ENCODE peak calls at places on chromosome 16, in nine cellular contexts. C is prostate gland, D is hepatocyte, U is A673, A is dorsolateral prefrontal cortex, B is fibroblast of pulmonary artery, N is HAP-1, F is NT2/D1, L is adipocyte. T is an unnamed sample.

GRCh38 chr16:10941127-10941933 is 938 bp downstream of the DEXI start:
- DNase-seq in C (no peak), D (no peak), N (no peak), L (peak), B (no peak), F (no peak), A (no peak), U (no peak), T (no peak)

GRCh38 chr16:69626256-69626655 is 60.5 kb downstream of the NFAT5 start:
- DNase-seq in F (no peak), C (no peak), D (no peak), L (peak), U (no peak), B (peak), A (no peak), N (no peak), T (no peak)

GRCh38 chr16:9049241-9049640 is 42.2 kb upstream of the HAPSTR1 start:
- DNase-seq in C (no peak), B (peak), D (no peak), F (no peak), N (no peak), A (no peak), U (no peak), L (peak), T (no peak)

GRCh38 chr16:53789159-53789558 is 85.2 kb downstream of the FTO start:
- DNase-seq in N (no peak), U (no peak), D (no peak), L (peak), B (peak), C (no peak), F (no peak), A (no peak), T (no peak)

GRCh38 chr16:88349903-88350900 is 32.6 kb upstream of the ZNF469 start:
- DNase-seq in L (no peak), N (no peak), B (no peak), F (no peak), A (no peak), U (no peak), C (no peak), D (no peak), T (no peak)

GRCh38 chr16:53257001-53257400 is 177.3 kb upstream of the RBL2 start:
- DNase-seq in U (no peak), L (peak), B (peak), D (no peak), C (no peak), A (no peak), F (no peak), N (peak), T (no peak)

GRCh38 chr16:88451586-88452484 is 1.2 kb upstream of the ZFPM1 start:
- DNase-seq in C (no peak), A (no peak), B (no peak), D (no peak), N (no peak), L (no peak), F (no peak), U (peak), T (no peak)

GRCh38 chr16:3180445-3180878 is 7.5 kb upstream of the OR1F1 start:
- DNase-seq in B (no peak), U (peak), L (peak), N (peak), F (no peak), A (no peak), D (no peak), C (no peak), T (no peak)

GRCh38 chr16:85667261-85667660 is 21.5 kb downstream of the GINS2 start:
- DNase-seq in F (no peak), D (no peak), L (no peak), U (no peak), N (no peak), A (no peak), B (no peak), C (no peak), T (no peak)

GRCh38 chr16:20870122-20870521 is 30.0 kb downstream of the DCUN1D3 start:
- DNase-seq in D (no peak), U (no peak), F (no peak), N (no peak), C (no peak), B (no peak), A (no peak), L (no peak), T (no peak)

GRCh38 chr16:35364263-35364662 is 1904.9 kb downstream of the TP53TG3F start:
- DNase-seq in B (no peak), F (no peak), U (no peak), L (no peak), C (no peak), D (no peak), N (no peak), A (no peak), T (no peak)

GRCh38 chr16:75116911-75117245 is 298 bp upstream of the LDHD start:
- DNase-seq in D (no peak), B (no peak), L (no peak), A (no peak), N (peak), C (no peak), F (no peak), U (no peak), T (no peak)

GRCh38 chr16:78925071-78925714 is 675.3 kb downstream of the MAF start:
- DNase-seq in C (no peak), B (no peak), U (peak), L (no peak), F (peak), D (no peak), N (no peak), A (no peak), T (peak)

GRCh38 chr16:77213542-77214108 is 14.4 kb downstream of the SYCE1L start:
- DNase-seq in U (peak), D (no peak), L (peak), A (no peak), N (no peak), C (no peak), F (no peak), B (peak), T (no peak)

GRCh38 chr16:11916524-11917285 is 949 bp upstream of the GSPT1 start:
- DNase-seq in L (peak), U (peak), C (peak), D (peak), B (no peak), F (no peak), A (no peak), N (no peak), T (no peak)

GRCh38 chr16:8712589-8713361 is 38.4 kb downstream of the ABAT start:
- DNase-seq in U (peak), L (peak), B (no peak), C (no peak), F (peak), D (peak), N (no peak), A (peak), T (peak)

GRCh38 chr16:1217526-1217925 is 7.5 kb downstream of the TPSG1 start:
- DNase-seq in D (no peak), L (no peak), B (no peak), F (no peak), N (no peak), A (no peak), U (no peak), C (no peak), T (no peak)

GRCh38 chr16:46757339-46758050 is 9.4 kb upstream of the MYLK3 start:
- DNase-seq in A (no peak), U (no peak), C (peak), F (no peak), B (no peak), L (peak), N (no peak), D (peak), T (no peak)

GRCh38 chr16:78437352-78437968 is 338.0 kb downstream of the WWOX start:
- DNase-seq in D (peak), C (no peak), L (peak), B (peak), F (no peak), A (no peak), U (peak), N (peak), T (peak)

GRCh38 chr16:56732832-56733231 is 2.9 kb downstream of the NUP93 start:
- DNase-seq in N (no peak), L (no peak), F (no peak), U (no peak), B (no peak), A (no peak), D (no peak), C (no peak), T (no peak)

GRCh38 chr16:72400257-72401078 is 228.5 kb upstream of the PMFBP1 start:
- DNase-seq in A (no peak), C (peak), F (peak), L (peak), N (peak), B (peak), U (peak), D (peak), T (peak)

GRCh38 chr16:31476305-31477219 is 4.6 kb downstream of the TGFB1I1 start:
- DNase-seq in A (no peak), B (no peak), N (no peak), C (peak), F (no peak), U (no peak), D (peak), L (no peak), T (no peak)

GRCh38 chr16:22313876-22314470 is 16.8 kb downstream of the POLR3E start:
- DNase-seq in A (no peak), L (no peak), F (no peak), D (no peak), N (no peak), C (no peak), U (no peak), B (no peak), T (peak)

GRCh38 chr16:73521499-73521898 is 473.6 kb upstream of the ZFHX3 start:
- DNase-seq in U (no peak), N (no peak), F (no peak), A (no peak), C (no peak), B (no peak), L (no peak), D (no peak), T (no peak)

GRCh38 chr16:60755907-60756306 is 1280.3 kb downstream of the CDH8 start:
- DNase-seq in F (no peak), D (no peak), N (no peak), A (no peak), U (no peak), L (no peak), B (no peak), C (no peak), T (no peak)

GRCh38 chr16:31344712-31345111 is 10.3 kb upstream of the ITGAX start:
- DNase-seq in B (no peak), N (no peak), D (no peak), L (no peak), U (no peak), C (no peak), F (no peak), A (peak), T (no peak)

DNA sequence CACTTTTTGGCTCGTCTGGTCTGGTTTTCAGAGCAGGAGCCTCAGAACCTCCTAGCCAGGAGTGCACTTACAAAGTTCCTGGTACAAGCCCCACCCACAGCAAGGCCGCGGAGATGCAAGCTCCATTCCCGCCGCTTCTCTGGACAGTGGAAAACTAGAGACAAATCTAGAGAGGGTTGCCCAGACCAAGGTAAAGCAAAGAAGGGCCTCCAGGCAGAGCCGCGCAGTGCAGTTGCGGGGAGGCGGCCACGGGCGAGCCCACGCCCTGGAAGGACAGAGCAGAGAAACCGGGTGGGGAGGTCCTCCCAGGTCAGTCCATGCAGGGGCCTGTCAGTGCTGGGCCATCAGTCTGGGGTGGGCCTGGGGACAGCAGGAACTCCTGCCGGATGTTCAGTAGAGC is 11.0 kb upstream of the OSGIN1 start:
- DNase-seq in U (no peak), L (no peak), F (no peak), B (no peak), A (no peak), N (no peak), C (no peak), D (no peak), T (no peak)
- H3K4me3 ChIP-seq in U (no peak), L (no peak), F (no peak), B (no peak), A (no peak), N (no peak), C (no peak), D (no peak), T (no peak)

GRCh38 chr16:87156195-87156594 is 161.0 kb downstream of the C16orf95 start:
- DNase-seq in B (no peak), N (no peak), A (no peak), C (no peak), D (no peak), F (no peak), L (no peak), U (no peak), T (no peak)
- H3K4me3 ChIP-seq in B (no peak), N (no peak), A (no peak), C (no peak), D (no peak), F (no peak), L (no peak), U (no peak), T (no peak)

GRCh38 chr16:17468611-17469010 is 2.1 kb downstream of the XYLT1 start:
- DNase-seq in L (no peak), D (no peak), U (no peak), N (no peak), F (no peak), A (no peak), C (no peak), B (no peak), T (no peak)

GRCh38 chr16:17467923-17468540 is 2.7 kb downstream of the XYLT1 start:
- DNase-seq in D (peak), B (peak), U (peak), F (peak), C (peak), A (peak), L (peak), N (no peak), T (peak)

GRCh38 chr16:17469742-17470001 is 1.1 kb downstream of the XYLT1 start:
- DNase-seq in U (no peak), B (no peak), F (no peak), L (no peak), D (no peak), C (no peak), A (no peak), N (no peak), T (no peak)

GRCh38 chr16:17470002-17470870 is 524 bp downstream of the XYLT1 start:
- DNase-seq in U (no peak), B (no peak), L (peak), D (peak), C (no peak), N (no peak), F (no peak), A (no peak), T (peak)

GRCh38 chr16:17469011-17469741 is 1.6 kb downstream of the XYLT1 start:
- DNase-seq in D (no peak), U (no peak), F (no peak), B (peak), L (peak), N (no peak), C (no peak), A (no peak), T (no peak)
- H3K4me3 ChIP-seq in D (peak), U (no peak), F (peak), B (peak), L (peak), N (no peak), C (peak), A (peak), T (peak)

GRCh38 chr16:67277999-67278772 is 1.1 kb upstream of the PLEKHG4 start:
- DNase-seq in D (peak), A (no peak), B (peak), C (no peak), F (no peak), U (no peak), N (no peak), L (peak), T (no peak)
- H3K4me3 ChIP-seq in D (no peak), A (peak), B (peak), C (peak), F (peak), U (peak), N (peak), L (peak), T (peak)